ENCODE peak calls at places on chromosomes 3 and 15, in ten cellular contexts. C, A, J, Z, W, G, Y, H, K and L are unnamed samples.

GRCh38 chr15:89515477-89515876 is 19.1 kb upstream of the RHCG start:
- DNase-seq in C (no peak), A (no peak), J (no peak), Z (no peak), W (no peak), G (no peak), Y (no peak), H (no peak), K (no peak), L (no peak)

GRCh38 chr3:50623840-50624474 is 7.0 kb downstream of the MAPKAPK3 start:
- DNase-seq in C (no peak), A (no peak), J (no peak), Z (no peak), W (no peak), G (no peak), Y (no peak), H (no peak), K (no peak), L (no peak)

GRCh38 chr3:141348848-141349247 is 19.5 kb upstream of the ZBTB38 start:
- DNase-seq in C (no peak), A (no peak), J (no peak), Z (no peak), W (no peak), G (peak; percentile 53), Y (no peak), H (no peak), K (no peak), L (no peak)

GRCh38 chr3:57048052-57048671 is 12.3 kb upstream of the SPATA12 start:
- DNase-seq in C (no peak), A (no peak), J (no peak), Z (no peak), W (no peak), G (peak; percentile 10), Y (no peak), H (no peak), K (no peak), L (no peak)

GRCh38 chr15:94403246-94403824 is 172.0 kb downstream of the MCTP2 start:
- DNase-seq in C (no peak), A (no peak), J (no peak), Z (no peak), W (no peak), G (no peak), Y (no peak), H (no peak), K (no peak), L (peak; percentile 8)

GRCh38 chr15:31321418-31321817 is 5.2 kb upstream of the KLF13 start:
- DNase-seq in C (no peak), A (no peak), J (no peak), Z (no peak), W (no peak), G (no peak), Y (no peak), H (no peak), K (no peak), L (no peak)

GRCh38 chr15:69141286-69141701 is 19.1 kb upstream of the GLCE start:
- DNase-seq in C (no peak), A (peak; percentile 67), J (no peak), Z (no peak), W (no peak), G (no peak), Y (no peak), H (no peak), K (no peak), L (no peak)

GRCh38 chr3:78804251-78805037 is 963.4 kb downstream of the ROBO1 start:
- DNase-seq in C (no peak), A (no peak), J (no peak), Z (no peak), W (no peak), G (peak; percentile 73), Y (no peak), H (no peak), K (no peak), L (no peak)

GRCh38 chr3:9183811-9184463 is 65.5 kb downstream of the SRGAP3 start:
- DNase-seq in C (no peak), A (no peak), J (peak; percentile 68), Z (no peak), W (no peak), G (no peak), Y (no peak), H (no peak), K (no peak), L (no peak)

GRCh38 chr15:67196672-67197363 is 57.6 kb downstream of the AAGAB start:
- DNase-seq in C (no peak), A (no peak), J (no peak), Z (no peak), W (no peak), G (peak; percentile 80), Y (no peak), H (no peak), K (peak; percentile 80), L (no peak)

GRCh38 chr15:95883064-95883463 is 447.4 kb upstream of the NR2F2 start:
- DNase-seq in C (no peak), A (no peak), J (no peak), Z (no peak), W (no peak), G (no peak), Y (no peak), H (no peak), K (no peak), L (no peak)

GRCh38 chr3:189488241-189488767 is 142.9 kb upstream of the TP63 start:
- DNase-seq in C (no peak), A (no peak), J (no peak), Z (no peak), W (no peak), G (peak; percentile 76), Y (no peak), H (no peak), K (no peak), L (no peak)

GRCh38 chr3:186996356-186996755 is 66.0 kb downstream of the ST6GAL1 start:
- DNase-seq in C (no peak), A (no peak), J (no peak), Z (no peak), W (no peak), G (no peak), Y (no peak), H (no peak), K (no peak), L (no peak)

GRCh38 chr15:96374494-96374893 is 44.0 kb downstream of the NR2F2 start:
- DNase-seq in C (no peak), A (no peak), J (no peak), Z (no peak), W (no peak), G (peak; percentile 71), Y (no peak), H (no peak), K (no peak), L (no peak)

GRCh38 chr3:156788846-156789245 is 37.3 kb upstream of the LEKR1 start:
- DNase-seq in C (no peak), A (no peak), J (no peak), Z (no peak), W (no peak), G (peak; percentile 39), Y (no peak), H (no peak), K (no peak), L (no peak)

GRCh38 chr3:20930034-20930433 is 744.0 kb upstream of the SGO1 start:
- DNase-seq in C (no peak), A (peak; percentile 45), J (peak; percentile 21), Z (no peak), W (no peak), G (peak; percentile 29), Y (no peak), H (no peak), K (no peak), L (peak; percentile 26)
- TF ChIP-seq CTCF in C (peak; percentile 44), A (peak; percentile 27), J (peak; percentile 35), Z (no peak), W (peak; percentile 12), G (peak; percentile 40), Y (no peak), H (no peak), K (peak; percentile 19), L (no peak)

GRCh38 chr15:79166311-79166955 is 75.9 kb upstream of the RASGRF1 start:
- DNase-seq in C (no peak), A (no peak), J (no peak), Z (no peak), W (no peak), G (no peak), Y (no peak), H (no peak), K (no peak), L (no peak)

GRCh38 chr15:79169531-79170123 is 79.0 kb upstream of the RASGRF1 start:
- DNase-seq in C (no peak), A (no peak), J (no peak), Z (no peak), W (no peak), G (peak; percentile 9), Y (no peak), H (no peak), K (no peak), L (no peak)

GRCh38 chr15:79170256-79170664 is 79.7 kb upstream of the RASGRF1 start:
- DNase-seq in C (peak; percentile 25), A (peak; percentile 36), J (no peak), Z (no peak), W (no peak), G (peak; percentile 31), Y (no peak), H (no peak), K (no peak), L (no peak)

GRCh38 chr15:79167776-79168175 is 77.2 kb upstream of the RASGRF1 start:
- DNase-seq in C (no peak), A (no peak), J (no peak), Z (no peak), W (no peak), G (no peak), Y (no peak), H (no peak), K (no peak), L (no peak)

DNA sequence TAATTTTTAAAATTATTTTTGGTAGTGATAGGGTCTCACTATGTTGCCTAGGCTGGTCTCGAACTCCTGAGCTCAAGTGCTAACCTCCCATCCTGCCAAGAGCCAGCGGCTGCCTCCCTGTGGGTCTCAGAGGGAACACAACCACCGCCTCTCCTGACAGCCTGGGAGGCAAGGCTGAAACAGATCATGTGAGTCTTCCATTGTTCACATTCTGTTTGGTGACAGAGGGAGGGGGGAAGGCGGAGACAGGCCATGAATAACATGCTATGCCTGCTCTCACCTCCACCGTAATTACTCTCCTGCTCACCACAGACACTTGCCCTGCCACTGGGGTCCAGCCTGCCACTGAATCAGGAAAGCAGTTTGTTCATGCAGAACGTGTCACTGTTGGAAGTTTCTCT is 78.3 kb upstream of the RASGRF1 start:
- DNase-seq in C (peak; percentile 45), A (peak; percentile 69), J (peak; percentile 72), Z (no peak), W (no peak), G (peak; percentile 59), Y (no peak), H (no peak), K (no peak), L (peak; percentile 15)
- TF ChIP-seq CTCF in C (peak; percentile 39), A (no peak), J (no peak), Z (no peak), W (no peak), G (peak; percentile 20), Y (no peak), H (no peak), K (no peak), L (no peak)

GRCh38 chr15:82810061-82810862 is 834 bp downstream of the WHAMM start:
- DNase-seq in C (peak; percentile 25), A (peak; percentile 49), J (peak; percentile 72), Z (no peak), W (peak; percentile 63), G (peak; percentile 75), Y (peak; percentile 41), H (peak; percentile 35), K (no peak), L (peak; percentile 52)
- TF ChIP-seq CTCF in C (no peak), A (no peak), J (no peak), Z (no peak), W (no peak), G (no peak), Y (no peak), H (no peak), K (no peak), L (no peak)

GRCh38 chr3:48563382-48563918 is at the start of gene UCN2:
- DNase-seq in C (no peak), A (no peak), J (no peak), Z (no peak), W (no peak), G (peak; percentile 49), Y (no peak), H (no peak), K (no peak), L (no peak)
- TF ChIP-seq CTCF in C (no peak), A (no peak), J (peak; percentile 33), Z (no peak), W (no peak), G (no peak), Y (no peak), H (no peak), K (no peak), L (no peak)